ENCODE peak calls at places on chromosome 22, in ten cellular contexts. S is lower leg skin, A is testis, M is body of pancreas, U is heart left ventricle, H is HCT116, O is A549, N is ovary, J is tibial nerve, F is stomach. D is an unnamed sample.
A peak's percentile ranks its signal among the peaks of the same experiment; 100 is the strongest.

GRCh38 chr22:37095113-37095512 is 14.4 kb downstream of the TMPRSS6 start:
- DNase-seq in A (no peak), N (no peak), O (no peak), F (no peak), M (no peak), S (no peak), H (no peak), J (no peak), U (no peak), D (no peak)

GRCh38 chr22:49899530-49899929 is 18.7 kb downstream of the ALG12 start:
- DNase-seq in A (no peak), H (no peak), F (no peak), U (no peak), M (no peak), O (no peak), N (no peak), J (no peak), S (no peak), D (no peak)

GRCh38 chr22:45516923-45517675 is 14.4 kb downstream of the FBLN1 start:
- DNase-seq in A (no peak), O (no peak), S (no peak), J (no peak), U (no peak), H (no peak), N (no peak), F (no peak), M (peak; percentile 35), D (no peak)

GRCh38 chr22:45290410-45290936 is 5.7 kb downstream of the UPK3A start:
- DNase-seq in S (peak; percentile 75), A (no peak), U (no peak), O (no peak), J (no peak), M (no peak), F (peak; percentile 38), H (peak; percentile 64), N (no peak), D (peak; percentile 75)

GRCh38 chr22:42399315-42400271 is 32.6 kb downstream of the NFAM1 start:
- DNase-seq in H (no peak), M (peak; percentile 29), U (peak; percentile 39), F (peak; percentile 30), J (no peak), A (peak; percentile 43), N (no peak), S (peak; percentile 46), O (no peak), D (no peak)

GRCh38 chr22:44329179-44329796 is 16.5 kb upstream of the SHISAL1 start:
- DNase-seq in U (no peak), F (no peak), S (no peak), O (no peak), J (no peak), N (no peak), H (no peak), M (no peak), A (no peak), D (peak; percentile 50)

GRCh38 chr22:37259540-37260029 is 15.5 kb upstream of the RAC2 start:
- DNase-seq in J (no peak), H (peak; percentile 54), S (no peak), U (no peak), F (no peak), M (no peak), N (peak; percentile 4), A (peak; percentile 57), O (peak; percentile 44), D (peak; percentile 61)

GRCh38 chr22:37199839-37200161 is 11.8 kb upstream of the C1QTNF6 start:
- DNase-seq in S (no peak), O (peak; percentile 22), F (no peak), J (no peak), N (no peak), A (no peak), M (peak; percentile 54), U (no peak), H (no peak), D (no peak)

GRCh38 chr22:49553076-49553475 is 274.6 kb downstream of the BRD1 start:
- DNase-seq in O (no peak), S (no peak), F (no peak), J (no peak), U (no peak), A (no peak), M (no peak), N (no peak), H (no peak), D (peak; percentile 15)

GRCh38 chr22:22031571-22031970 is 49.0 kb upstream of the TOP3B start:
- DNase-seq in S (no peak), M (no peak), J (no peak), N (no peak), U (no peak), H (no peak), O (no peak), A (no peak), F (no peak), D (no peak)

GRCh38 chr22:18121436-18122253 is 11.0 kb downstream of the TUBA8 start:
- DNase-seq in A (no peak), F (no peak), H (no peak), U (no peak), M (no peak), S (no peak), O (no peak), J (no peak), N (no peak), D (no peak)

GRCh38 chr22:19287076-19287724 is 4.3 kb downstream of the CLTCL1 start:
- DNase-seq in A (no peak), O (no peak), S (peak; percentile 31), U (no peak), F (no peak), J (no peak), M (no peak), H (no peak), N (no peak), D (no peak)

DNA sequence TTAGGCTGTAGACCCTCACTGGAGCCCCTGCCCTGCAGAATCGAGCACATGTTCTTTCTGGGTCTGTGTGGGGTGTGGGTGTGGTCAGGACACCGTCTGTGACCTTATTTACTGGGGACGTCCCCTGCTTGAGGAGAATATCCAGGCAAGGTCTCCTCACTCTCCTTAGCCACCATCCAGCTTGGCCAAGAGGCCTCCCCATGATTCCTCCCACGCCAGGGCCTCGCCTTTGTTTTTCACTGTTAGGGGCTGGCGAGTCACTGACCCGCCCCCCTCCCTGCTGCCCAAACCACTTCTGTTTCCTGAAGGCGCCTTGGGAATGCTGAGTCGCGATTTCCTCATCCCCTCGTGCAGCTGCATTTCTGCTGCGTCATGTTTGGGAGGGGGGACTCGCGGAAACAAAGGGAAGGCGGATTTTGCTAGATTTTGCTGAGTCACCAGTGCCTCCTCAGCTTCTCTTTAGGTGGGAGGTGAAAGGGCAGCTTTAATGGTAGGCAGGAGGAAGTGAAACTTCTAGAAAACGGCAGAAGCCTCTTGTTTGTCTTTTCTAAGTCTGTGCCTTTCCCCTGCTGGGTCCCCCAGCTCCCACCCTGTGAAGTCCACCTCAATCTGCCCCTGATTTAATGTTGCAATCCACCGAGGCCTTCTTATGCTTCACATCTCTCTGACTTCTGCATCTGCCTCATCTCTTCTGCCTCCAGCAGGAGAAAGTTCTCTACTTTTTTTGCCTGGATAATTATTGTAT is 4.0 kb upstream of the HMOX1 start:
- DNase-seq in A (peak; percentile 95), S (peak; percentile 95), U (peak; percentile 93), N (peak; percentile 96), O (peak; percentile 75), H (peak; percentile 83), M (peak; percentile 94), J (peak; percentile 94), F (peak; percentile 91), D (peak; percentile 84)
- TF ChIP-seq POLR2A in A (no peak), S (no peak), U (peak; percentile 15), N (peak; percentile 10), O (no peak), H (no peak), M (no peak), J (peak; percentile 42), F (no peak), D (no peak)

GRCh38 chr22:38750638-38751037 is 5.2 kb downstream of the SUN2 start:
- DNase-seq in U (no peak), S (no peak), A (no peak), J (no peak), M (no peak), N (no peak), O (no peak), H (no peak), F (no peak), D (no peak)

GRCh38 chr22:38748487-38749136 is 7.2 kb downstream of the SUN2 start:
- DNase-seq in J (no peak), M (no peak), A (no peak), U (no peak), O (no peak), F (no peak), H (no peak), N (no peak), S (no peak), D (no peak)

GRCh38 chr22:38751066-38751421 is 4.8 kb downstream of the SUN2 start:
- DNase-seq in J (no peak), M (no peak), N (no peak), A (no peak), H (no peak), F (no peak), O (no peak), S (no peak), U (no peak), D (no peak)

GRCh38 chr22:38751422-38752346 is 4.1 kb downstream of the SUN2 start:
- DNase-seq in U (no peak), A (no peak), O (no peak), M (peak; percentile 41), F (peak; percentile 63), J (no peak), S (peak; percentile 43), H (no peak), N (no peak), D (peak; percentile 95)

GRCh38 chr22:38750104-38750503 is 5.7 kb downstream of the SUN2 start:
- DNase-seq in A (no peak), U (no peak), O (no peak), S (no peak), J (no peak), N (no peak), F (no peak), H (no peak), M (no peak), D (no peak)
- H3K4me3 ChIP-seq in A (no peak overlapping the region), U (no peak overlapping the region), O (no peak overlapping the region), S (no peak overlapping the region), J (no peak overlapping the region), N (no peak overlapping the region), F (no peak overlapping the region), H (no peak overlapping the region), M (no peak overlapping the region), D (no peak overlapping the region)

DNA sequence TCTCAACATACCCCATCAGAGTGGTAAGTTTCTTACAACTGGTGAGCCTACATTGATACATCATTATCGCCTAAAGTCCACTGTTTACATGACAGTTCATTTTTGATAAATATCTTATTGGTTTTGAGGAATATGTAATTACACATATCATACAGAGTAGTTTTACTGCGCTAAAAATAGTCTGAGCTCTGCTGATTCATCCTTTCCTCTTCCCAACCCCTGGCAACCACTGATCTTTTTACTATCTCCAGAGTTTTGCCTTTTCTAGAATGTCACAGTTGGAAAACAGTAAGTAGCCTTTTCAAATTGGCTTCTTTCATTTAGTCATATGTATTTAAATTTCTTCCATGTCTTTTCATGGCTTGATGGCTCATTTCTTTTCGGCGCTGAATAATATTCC is 112.8 kb downstream of the LARGE1 start:
- DNase-seq in U (no peak), F (no peak), M (no peak), O (no peak), J (no peak), H (no peak), N (no peak), S (no peak), A (no peak), D (no peak)
- TF ChIP-seq POLR2A in U (no peak), F (no peak), M (no peak), O (no peak), J (no peak), H (no peak), N (no peak), S (no peak), A (no peak), D (no peak)

GRCh38 chr22:30289980-30290313 is 642 bp upstream of the CASTOR1 start:
- DNase-seq in U (no peak), J (no peak), N (no peak), S (no peak), A (no peak), M (no peak), H (no peak), F (no peak), O (no peak), D (no peak)
- H3K4me3 ChIP-seq in U (peak overlapping the region; percentile 86), J (peak overlapping the region; percentile 80), N (peak overlapping the region; percentile 42), S (no peak overlapping the region), A (peak overlapping the region; percentile 90), M (no peak overlapping the region), H (peak overlapping the region; percentile 29), F (peak overlapping the region; percentile 90), O (peak overlapping the region; percentile 18), D (peak overlapping the region; percentile 72)

D was measured in Peyer's patch.